ENCODE peak calls at places on chromosomes 3 and 15, in four cellular contexts. L is SK-N-SH, N is HepG2, W is K562. O is an unnamed sample.

GRCh38 chr3:88137836-88138235 is 11.9 kb upstream of the C3orf38 start:
- DNase-seq in L (no peak), N (no peak), W (no peak), O (no peak)

GRCh38 chr3:62049033-62049432 is 324.3 kb downstream of the FEZF2 start:
- DNase-seq in L (no peak), N (no peak), W (no peak), O (no peak)

GRCh38 chr15:53196235-53196634 is 406.1 kb upstream of the ONECUT1 start:
- DNase-seq in L (no peak), N (no peak), W (no peak), O (no peak)

GRCh38 chr3:30644615-30645014 is 38.2 kb downstream of the TGFBR2 start:
- DNase-seq in L (no peak), N (no peak), W (no peak), O (no peak)

GRCh38 chr3:23805881-23806321 is at the start of gene UBE2E1:
- DNase-seq in L (peak), N (peak), W (peak), O (peak)

GRCh38 chr3:120160050-120160449 is 65.8 kb upstream of the GSK3B start:
- DNase-seq in L (no peak), N (no peak), W (no peak), O (peak)

GRCh38 chr3:56748663-56749231 is 53.0 kb downstream of the ARHGEF3 start:
- DNase-seq in L (no peak), N (peak), W (no peak), O (no peak)

GRCh38 chr3:34889641-34890040 is 749.7 kb upstream of the ARPP21 start:
- DNase-seq in L (no peak), N (no peak), W (no peak), O (no peak)

GRCh38 chr15:96274698-96275097 is 55.8 kb upstream of the NR2F2 start:
- DNase-seq in L (no peak), N (no peak), W (no peak), O (no peak)

GRCh38 chr3:149224736-149225594 is 3.3 kb upstream of the CP start:
- DNase-seq in L (peak), N (peak), W (peak), O (no peak)

GRCh38 chr3:71446734-71447133 is 136.8 kb downstream of the FOXP1 start:
- DNase-seq in L (no peak), N (no peak), W (no peak), O (no peak)

GRCh38 chr3:186757214-186757613 is 26.2 kb upstream of the EIF4A2 start:
- DNase-seq in L (no peak), N (no peak), W (no peak), O (no peak)

GRCh38 chr3:11548721-11549131 is 95.0 kb downstream of the VGLL4 start:
- DNase-seq in L (no peak), N (no peak), W (no peak), O (no peak)

GRCh38 chr3:150469031-150469930 is 61.2 kb downstream of the TSC22D2 start:
- DNase-seq in L (no peak), N (peak), W (peak), O (no peak)

GRCh38 chr3:151052329-151052728 is 33.1 kb upstream of the MED12L start:
- DNase-seq in L (no peak), N (no peak), W (no peak), O (no peak)

GRCh38 chr3:192887701-192888100 is 30.0 kb downstream of the MB21D2 start:
- DNase-seq in L (no peak), N (no peak), W (no peak), O (peak)

DNA sequence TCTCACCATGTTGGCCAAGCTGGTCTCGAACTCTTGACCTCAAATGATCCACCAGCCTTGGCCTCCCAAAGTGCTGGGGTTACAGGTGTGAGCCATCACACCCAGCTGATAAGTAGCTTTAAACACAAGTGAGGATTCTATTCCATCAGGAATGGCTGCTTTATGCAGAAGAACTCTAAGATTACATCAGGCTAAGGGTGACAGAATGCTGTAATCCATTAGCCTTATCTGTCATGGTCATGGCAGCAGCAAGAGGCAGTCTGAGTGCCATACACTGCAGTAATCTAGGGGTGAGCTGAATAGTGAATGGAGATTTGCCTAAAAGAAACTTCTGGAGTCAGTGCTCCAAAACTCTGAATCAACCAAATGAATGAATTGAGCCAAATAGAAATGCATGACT is 39.5 kb downstream of the LIPC start:
- DNase-seq in L (no peak), N (no peak), W (no peak), O (no peak)
- TF ChIP-seq FOXJ3 in L (no peak), N (no peak), W (no peak), O (no peak)

GRCh38 chr3:64138656-64139375 is 86.5 kb downstream of the PRICKLE2 start:
- DNase-seq in L (no peak), N (no peak), W (no peak), O (no peak)
- TF ChIP-seq FOXJ3 in L (no peak), N (no peak), W (no peak), O (no peak)

DNA sequence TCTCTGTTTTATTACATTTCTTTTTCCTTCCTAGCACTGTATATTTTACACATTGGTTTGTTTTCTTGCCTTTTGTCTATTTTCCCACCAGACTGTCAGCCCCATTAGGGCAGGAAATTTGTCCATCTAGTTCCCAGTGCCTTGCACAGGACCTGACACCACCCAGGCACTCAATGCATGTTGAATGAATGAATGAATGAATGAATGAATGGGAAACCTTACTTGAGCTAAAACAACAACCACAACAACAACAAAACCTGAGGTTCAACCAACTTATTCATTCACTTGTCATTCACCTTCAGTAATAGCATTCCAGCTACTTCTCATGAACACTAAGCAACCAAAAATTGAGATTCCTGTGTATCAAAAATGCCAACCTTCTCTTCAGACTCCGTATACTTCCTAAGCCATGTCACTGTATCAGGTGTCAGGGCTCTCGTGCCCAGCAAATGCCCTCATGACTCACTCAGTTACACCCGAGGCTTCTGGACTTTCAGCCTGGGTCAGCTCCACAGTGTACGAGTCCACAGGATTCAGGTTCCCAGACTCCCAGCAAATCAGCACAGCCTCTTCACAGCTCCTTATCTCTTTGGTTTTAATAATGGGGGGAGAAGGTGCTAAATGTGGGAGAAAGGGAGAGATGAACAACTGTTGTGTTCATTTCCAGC is 37.3 kb downstream of the FSD2 start:
- DNase-seq in L (no peak), N (no peak), W (no peak), O (no peak)
- TF ChIP-seq FOXJ3 in L (no peak), N (no peak), W (no peak), O (no peak)

GRCh38 chr3:159988617-159989251 is at the start of gene IL12A:
- DNase-seq in L (peak), N (peak), W (peak), O (peak)
- TF ChIP-seq FOXJ3 in L (no peak), N (no peak), W (no peak), O (no peak)

GRCh38 chr3:114494498-114494897 is 200.7 kb downstream of the TIGIT start:
- DNase-seq in L (no peak), N (no peak), W (no peak), O (no peak)

GRCh38 chr3:114496021-114496434 is 202.2 kb downstream of the TIGIT start:
- DNase-seq in L (no peak), N (peak), W (no peak), O (no peak)

GRCh38 chr3:114496466-114496865 is 202.6 kb downstream of the TIGIT start:
- DNase-seq in L (no peak), N (no peak), W (no peak), O (no peak)

GRCh38 chr3:114498779-114499370 is 205.0 kb downstream of the TIGIT start:
- DNase-seq in L (no peak), N (peak), W (peak), O (no peak)

DNA sequence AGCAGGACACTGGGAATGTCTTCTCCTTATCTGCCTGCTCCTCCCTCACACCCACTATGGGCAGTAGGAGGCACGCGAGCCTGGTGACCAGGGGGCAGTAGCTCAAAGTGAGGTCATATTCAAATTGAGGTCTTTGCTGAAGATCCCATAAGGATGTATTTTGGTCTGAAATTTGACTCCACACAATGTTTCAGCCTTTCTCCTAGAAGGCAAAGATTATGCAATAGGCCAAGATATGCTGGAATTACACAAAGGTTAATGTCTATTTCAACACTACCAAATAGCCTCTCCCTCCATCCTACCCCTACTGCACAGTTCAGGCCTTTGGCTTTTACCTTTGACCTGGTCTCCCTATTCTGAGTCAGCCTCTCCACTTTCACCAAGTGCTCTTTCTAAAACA is 203.0 kb downstream of the TIGIT start:
- DNase-seq in L (no peak), N (peak), W (no peak), O (no peak)
- TF ChIP-seq FOXJ3 in L (no peak), N (no peak), W (no peak), O (no peak)

O was measured in WTC11.